ENCODE peak calls at places on chromosomes 16 and 17, in seven cellular contexts. K is stromal cell of bone marrow; L is omental fat pad; Y is endothelial cell; J is stimulated activated CD8-positive, alpha-beta memory T cell treated with anti-CD3 and anti-CD28 coated beads, Interleukin-4, amount 100 ng/mL, for 48 hours; R is neural crest cell; C is lower leg skin. U is an unnamed sample.

GRCh38 chr16:74100405-74101316 is 196.0 kb upstream of the PSMD7 start:
- DNase-seq in K (no peak), L (no peak), Y (no peak), J (no peak), R (no peak), C (no peak), U (no peak)

GRCh38 chr17:48055531-48056245 is 7.5 kb downstream of the NFE2L1 start:
- DNase-seq in K (no peak), L (no peak), Y (no peak), J (peak), R (no peak), C (no peak), U (peak)

GRCh38 chr17:46818319-46818928 is at the start of gene WNT3:
- DNase-seq in K (no peak), L (no peak), Y (peak), J (peak), R (no peak), C (peak), U (peak)

GRCh38 chr16:84482001-84482891 is 22.2 kb downstream of the MEAK7 start:
- DNase-seq in K (no peak), L (no peak), Y (no peak), J (no peak), R (no peak), C (no peak), U (no peak)

GRCh38 chr17:63984651-63985386 is 12.1 kb upstream of the SCN4A start:
- DNase-seq in K (peak), L (no peak), Y (no peak), J (peak), R (no peak), C (peak), U (no peak)

GRCh38 chr16:2231016-2231931 is 5.0 kb upstream of the DNASE1L2 start:
- DNase-seq in K (no peak), L (no peak), Y (no peak), J (no peak), R (no peak), C (no peak), U (no peak)

GRCh38 chr16:64964126-64964540 is 157.7 kb downstream of the CDH11 start:
- DNase-seq in K (no peak), L (no peak), Y (no peak), J (no peak), R (no peak), C (no peak), U (no peak)

GRCh38 chr16:2157480-2158261 is 2.1 kb downstream of the TRAF7 start:
- DNase-seq in K (no peak), L (no peak), Y (no peak), J (no peak), R (no peak), C (no peak), U (no peak)

GRCh38 chr17:46159686-46160085 is 33.5 kb downstream of the KANSL1 start:
- DNase-seq in K (peak), L (no peak), Y (no peak), J (no peak), R (no peak), C (no peak), U (no peak)

GRCh38 chr17:66682293-66682692 is 152.6 kb upstream of the CACNG5 start:
- DNase-seq in K (no peak), L (no peak), Y (no peak), J (no peak), R (no peak), C (no peak), U (no peak)

GRCh38 chr17:8964801-8965393 is 610 bp downstream of the PIK3R5 start:
- DNase-seq in K (no peak), L (no peak), Y (peak), J (peak), R (no peak), C (no peak), U (no peak)

GRCh38 chr16:17512636-17513220 is 42.0 kb upstream of the XYLT1 start:
- DNase-seq in K (no peak), L (no peak), Y (no peak), J (no peak), R (no peak), C (no peak), U (no peak)

GRCh38 chr17:72682597-72682996 is 409.9 kb downstream of the SLC39A11 start:
- DNase-seq in K (no peak), L (no peak), Y (no peak), J (no peak), R (no peak), C (no peak), U (no peak)

GRCh38 chr16:69619514-69619913 is 53.7 kb downstream of the NFAT5 start:
- DNase-seq in K (no peak), L (no peak), Y (no peak), J (no peak), R (no peak), C (no peak), U (no peak)

GRCh38 chr17:43114101-43114691 is 11.0 kb downstream of the BRCA1 start:
- DNase-seq in K (no peak), L (no peak), Y (no peak), J (no peak), R (no peak), C (no peak), U (no peak)

GRCh38 chr17:48624544-48625501 is 1.3 kb downstream of the HOXB9 start:
- DNase-seq in K (no peak), L (no peak), Y (no peak), J (no peak), R (no peak), C (no peak), U (no peak)

GRCh38 chr17:1232786-1233185 is 37.5 kb upstream of the BHLHA9 start:
- DNase-seq in K (no peak), L (no peak), Y (no peak), J (no peak), R (no peak), C (no peak), U (no peak)

GRCh38 chr17:32356750-32357149 is 6.8 kb downstream of the ZNF207 start:
- DNase-seq in K (no peak), L (no peak), Y (no peak), J (no peak), R (no peak), C (no peak), U (no peak)

GRCh38 chr16:53950677-53951076 is 246.7 kb downstream of the FTO start:
- DNase-seq in K (no peak), L (no peak), Y (no peak), J (no peak), R (no peak), C (no peak), U (no peak)

GRCh38 chr17:17832040-17832363 is 4.8 kb downstream of the SREBF1 start:
- DNase-seq in K (no peak), L (no peak), Y (no peak), J (no peak), R (no peak), C (no peak), U (no peak)

GRCh38 chr17:30153463-30153862 is 36.8 kb downstream of the NSRP1 start:
- DNase-seq in K (no peak), L (no peak), Y (no peak), J (no peak), R (no peak), C (no peak), U (no peak)

GRCh38 chr17:62666061-62666800 is 38.8 kb downstream of the MRC2 start:
- DNase-seq in K (no peak), L (no peak), Y (no peak), J (no peak), R (no peak), C (no peak), U (no peak)

U was measured in NCI-H460.